ENCODE peak calls at places on chromosome 13, in four cellular contexts. V is IMR-90, E is GM12878, Q is K562. O is an unnamed sample.

GRCh38 chr13:111872475-111873150 is 194.3 kb upstream of the SOX1 start:
- DNase-seq in V (no peak), E (no peak), Q (no peak), O (no peak)

GRCh38 chr13:99311748-99312492 is 4.7 kb upstream of the GPR183 start:
- DNase-seq in Q (no peak), E (no peak), V (no peak), O (no peak)

GRCh38 chr13:96822900-96823299 is 171.4 kb downstream of the OXGR1 start:
- DNase-seq in E (no peak), Q (peak; percentile 17), V (no peak), O (peak; percentile 9)

GRCh38 chr13:97298816-97299215 is 76.7 kb downstream of the MBNL2 start:
- DNase-seq in V (peak; percentile 47), E (no peak), Q (no peak), O (no peak)

GRCh38 chr13:24216176-24216575 is 55.7 kb downstream of the SPATA13 start:
- DNase-seq in E (no peak), Q (no peak), V (no peak), O (no peak)

GRCh38 chr13:110913911-110914292 is 967 bp downstream of the ANKRD10 start:
- DNase-seq in Q (no peak), V (no peak), E (no peak), O (no peak)

GRCh38 chr13:105087941-105088340 is 1447.5 kb downstream of the EFNB2 start:
- DNase-seq in Q (no peak), V (no peak), E (no peak), O (no peak)

GRCh38 chr13:76885203-76886004 is 801 bp downstream of the KCTD12 start:
- DNase-seq in Q (peak; percentile 23), E (no peak), V (peak; percentile 61), O (peak; percentile 82)

GRCh38 chr13:114032121-114032799 is 58.4 kb upstream of the C13orf46 start:
- DNase-seq in E (no peak), Q (no peak), V (peak; percentile 75), O (peak; percentile 84)

GRCh38 chr13:46207828-46208227 is 3.9 kb upstream of the LRRC63 start:
- DNase-seq in V (no peak), E (no peak), Q (no peak), O (no peak)

GRCh38 chr13:25738797-25739196 is 313.0 kb downstream of the SHISA2 start:
- DNase-seq in Q (no peak), V (no peak), E (no peak), O (no peak)

GRCh38 chr13:58852076-58852475 is 1220.5 kb downstream of the PCDH17 start:
- DNase-seq in V (no peak), E (no peak), Q (no peak), O (peak; percentile 1)

GRCh38 chr13:24087611-24088235 is 72.8 kb upstream of the SPATA13 start:
- DNase-seq in Q (peak; percentile 1), E (no peak), V (no peak), O (no peak)

DNA sequence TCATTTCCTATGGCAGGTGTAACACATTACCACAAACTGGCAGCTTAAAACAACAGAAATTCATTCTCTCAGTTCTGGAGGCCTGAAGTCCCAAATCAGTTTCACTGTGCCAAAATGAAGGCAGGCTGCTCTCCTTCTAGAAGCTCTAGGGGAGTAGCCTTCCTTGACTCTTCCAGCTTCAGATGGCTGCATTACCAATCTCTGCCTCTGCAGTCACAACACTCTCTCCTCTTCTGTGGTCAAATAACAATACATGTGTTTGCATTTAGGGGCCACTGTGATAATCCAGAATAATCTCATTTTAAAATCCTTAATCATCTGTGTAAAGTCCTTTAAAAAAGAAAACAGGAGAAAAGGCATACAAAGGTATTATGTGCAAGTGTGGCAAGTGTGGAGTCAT is 7.8 kb downstream of the DIAPH3 start:
- DNase-seq in E (no peak), Q (no peak), V (peak; percentile 8), O (no peak)
- TF ChIP-seq FOS in E (no peak), Q (no peak), V (no peak), O (no peak)

DNA sequence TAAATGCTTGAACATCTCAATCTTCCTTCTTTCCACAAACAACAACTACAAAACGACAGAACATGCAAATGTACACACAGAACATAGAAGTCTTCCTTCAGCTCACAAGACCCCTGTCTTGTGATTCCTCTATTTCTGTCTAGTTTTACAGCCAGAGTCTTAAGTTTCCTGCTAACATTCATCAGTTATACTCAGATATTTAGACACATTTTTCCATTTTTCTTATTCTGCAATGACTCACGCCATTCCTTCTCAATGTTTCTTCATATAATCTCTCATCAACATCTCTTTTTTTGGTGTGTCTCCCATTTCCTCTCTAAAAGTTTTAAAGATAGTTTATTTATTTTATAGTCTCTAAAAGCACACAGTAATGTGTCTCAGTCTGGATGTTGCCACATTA is 1872.9 kb upstream of the PCDH20 start:
- DNase-seq in E (no peak), Q (no peak), V (peak; percentile 57), O (no peak)
- TF ChIP-seq FOS in E (no peak), Q (no peak), V (no peak), O (no peak)

GRCh38 chr13:79398915-79399314 is 7.1 kb downstream of the RBM26 start:
- DNase-seq in E (no peak), V (peak; percentile 55), Q (peak; percentile 36), O (no peak)

GRCh38 chr13:79402679-79403078 is 3.4 kb downstream of the RBM26 start:
- DNase-seq in V (no peak), Q (no peak), E (no peak), O (peak; percentile 9)

GRCh38 chr13:79403113-79403512 is 2.9 kb downstream of the RBM26 start:
- DNase-seq in E (no peak), Q (no peak), V (no peak), O (no peak)

GRCh38 chr13:79402074-79402635 is 3.9 kb downstream of the RBM26 start:
- DNase-seq in E (no peak), V (no peak), Q (peak; percentile 16), O (peak; percentile 7)

DNA sequence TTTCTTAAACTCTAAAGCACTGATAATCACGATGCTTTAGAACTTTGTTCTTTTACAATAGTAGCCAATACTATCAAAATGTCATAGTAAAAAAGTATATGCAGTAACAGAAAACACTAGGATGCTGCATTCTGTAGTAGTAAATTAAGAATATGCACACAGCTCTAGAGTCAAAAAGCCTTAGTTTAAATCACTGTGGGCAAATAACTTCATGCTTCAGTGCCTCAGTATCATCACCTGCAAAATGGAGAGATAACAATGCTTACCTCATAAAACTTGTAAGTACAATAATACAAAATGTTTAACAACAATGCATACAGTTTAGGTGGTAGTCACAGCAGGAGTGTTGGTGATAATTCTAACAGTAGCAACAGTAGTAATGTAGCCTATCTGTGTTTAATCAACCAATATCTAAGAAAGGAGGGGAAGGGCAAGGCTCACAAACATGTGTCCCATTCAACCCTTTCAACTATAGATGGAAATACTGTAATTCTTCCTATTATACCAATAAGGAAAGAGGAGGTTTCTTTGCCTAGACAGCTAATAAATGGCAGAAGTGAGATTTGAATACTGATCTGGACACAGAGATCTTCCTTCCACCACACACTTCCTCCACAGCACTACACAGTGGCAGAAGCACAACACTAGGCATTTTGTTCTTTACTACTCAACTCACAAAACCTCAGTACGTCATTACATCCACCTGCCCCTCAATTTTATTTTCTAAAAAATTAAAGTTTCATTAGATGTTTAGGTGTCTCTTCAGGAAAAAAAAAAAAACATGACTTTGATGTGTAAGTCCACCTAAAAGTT is 4.6 kb downstream of the RBM26 start:
- DNase-seq in E (no peak), V (no peak), Q (peak; percentile 18), O (peak; percentile 8)
- TF ChIP-seq FOS in E (no peak), V (no peak), Q (no peak), O (no peak)

GRCh38 chr13:49560270-49561063 is 24.9 kb downstream of the RCBTB1 start:
- DNase-seq in Q (peak; percentile 8), V (peak; percentile 79), E (no peak), O (no peak)

GRCh38 chr13:49561064-49561410 is 24.3 kb downstream of the RCBTB1 start:
- DNase-seq in Q (no peak), V (no peak), E (no peak), O (no peak)

GRCh38 chr13:49567501-49567900 is 17.9 kb downstream of the RCBTB1 start:
- DNase-seq in V (no peak), E (no peak), Q (peak; percentile 52), O (no peak)

GRCh38 chr13:49559006-49559405 is 26.4 kb downstream of the RCBTB1 start:
- DNase-seq in E (no peak), Q (no peak), V (no peak), O (no peak)

GRCh38 chr13:49563513-49563912 is 21.8 kb downstream of the RCBTB1 start:
- DNase-seq in Q (no peak), E (no peak), V (peak; percentile 28), O (no peak)
- TF ChIP-seq FOS in Q (no peak), E (no peak), V (no peak), O (no peak)

O was measured in endothelial cell of umbilical vein.